ENCODE peak calls at places on chromosomes 1 and 21, in seven cellular contexts. A is suprapubic skin, H is endodermal cell, B is heart left ventricle, O is WTC11, K is body of pancreas, W is RWPE1. Y is an unnamed sample.

GRCh38 chr1:20551945-20552727 is at the start of gene FAM43B:
- DNase-seq in K (peak), A (peak), B (peak), O (peak), H (peak), W (no peak), Y (no peak)

GRCh38 chr1:31410871-31411270 is 2.1 kb upstream of the SERINC2 start:
- DNase-seq in W (no peak), A (no peak), O (no peak), K (no peak), H (no peak), B (no peak), Y (no peak)

GRCh38 chr1:89598450-89599331 is 34.2 kb upstream of the LRRC8C start:
- DNase-seq in A (no peak), O (no peak), W (peak), H (no peak), B (no peak), K (no peak), Y (no peak)

GRCh38 chr1:2871246-2871815 is 69.8 kb upstream of the TTC34 start:
- DNase-seq in B (no peak), A (no peak), O (no peak), K (no peak), H (no peak), W (no peak), Y (no peak)

GRCh38 chr1:107794571-107794970 is 170.4 kb downstream of the VAV3 start:
- DNase-seq in B (no peak), H (no peak), K (no peak), A (no peak), W (no peak), O (no peak), Y (no peak)

GRCh38 chr21:42272109-42272962 is 42.9 kb downstream of the TFF3 start:
- DNase-seq in O (no peak), W (no peak), B (no peak), K (no peak), H (no peak), A (no peak), Y (no peak)

GRCh38 chr1:175154595-175155472 is 37.7 kb downstream of the KIAA0040 start:
- DNase-seq in B (peak), A (no peak), K (peak), H (peak), O (peak), W (peak), Y (peak)

GRCh38 chr1:240099748-240100147 is 8.1 kb downstream of the FMN2 start:
- DNase-seq in W (no peak), B (no peak), A (no peak), H (no peak), K (no peak), O (no peak), Y (no peak)

GRCh38 chr1:34755961-34756360 is 1.1 kb downstream of the GJB5 start:
- DNase-seq in W (no peak), B (no peak), A (no peak), O (no peak), K (no peak), H (no peak), Y (no peak)

GRCh38 chr1:206736878-206737728 is 33.5 kb upstream of the IL19 start:
- DNase-seq in W (no peak), B (no peak), O (no peak), K (no peak), H (no peak), A (no peak), Y (no peak)

GRCh38 chr1:84754376-84754672 is 64.1 kb upstream of the SSX2IP start:
- DNase-seq in K (no peak), A (no peak), W (no peak), H (no peak), O (no peak), B (no peak), Y (no peak)

GRCh38 chr21:31752352-31752751 is 20.4 kb upstream of the SCAF4 start:
- DNase-seq in O (no peak), H (no peak), K (no peak), B (no peak), W (peak), A (no peak), Y (no peak)

GRCh38 chr1:114154146-114154962 is 685 bp upstream of the SYT6 start:
- DNase-seq in O (peak), H (peak), B (no peak), K (no peak), W (no peak), A (no peak), Y (no peak)

GRCh38 chr1:35637401-35637809 is 3.9 kb downstream of the PSMB2 start:
- DNase-seq in K (no peak), H (no peak), A (no peak), B (no peak), O (no peak), W (peak), Y (no peak)

GRCh38 chr1:114558548-114558947 is 22.9 kb downstream of the BCAS2 start:
- DNase-seq in W (peak), K (no peak), O (no peak), A (no peak), B (no peak), H (no peak), Y (no peak)

GRCh38 chr1:68624233-68624632 is 127.4 kb upstream of the DEPDC1 start:
- DNase-seq in W (peak), B (no peak), K (no peak), O (no peak), H (no peak), A (no peak), Y (no peak)

DNA sequence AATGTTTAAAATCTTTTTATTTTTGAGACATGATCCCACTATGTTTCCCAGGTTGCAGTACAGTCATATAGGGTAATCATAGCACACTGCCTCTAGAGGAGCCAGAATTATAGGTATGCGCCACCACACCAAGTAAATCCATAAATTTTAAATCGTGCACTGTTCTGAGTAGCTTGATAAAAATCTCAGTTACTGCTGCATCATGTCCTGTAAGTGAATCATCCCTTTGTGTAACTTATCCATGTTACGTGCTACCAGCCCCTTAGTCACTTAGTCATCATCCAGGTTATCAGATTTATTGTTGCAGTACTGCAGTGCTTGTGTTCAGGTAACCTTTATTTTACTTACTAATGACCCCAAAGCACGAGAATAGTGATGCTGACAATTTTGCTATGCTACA is 1770.9 kb downstream of the BRINP3 start:
- DNase-seq in B (no peak), H (no peak), A (no peak), O (no peak), W (peak), K (no peak), Y (no peak)
- TF ChIP-seq CTCF in B (no peak), H (no peak), A (no peak), O (no peak), W (no peak), K (no peak), Y (no peak)

GRCh38 chr1:181732218-181732990 is 249.1 kb downstream of the CACNA1E start:
- DNase-seq in O (no peak), B (no peak), A (no peak), W (no peak), H (no peak), K (no peak), Y (no peak)

GRCh38 chr1:181733486-181733885 is 250.2 kb downstream of the CACNA1E start:
- DNase-seq in A (no peak), B (no peak), W (no peak), H (no peak), O (no peak), K (no peak), Y (no peak)

GRCh38 chr1:181739214-181739613 is 255.9 kb downstream of the CACNA1E start:
- DNase-seq in K (no peak), H (no peak), B (no peak), A (no peak), W (no peak), O (no peak), Y (no peak)

GRCh38 chr1:181737056-181737455 is 253.7 kb downstream of the CACNA1E start:
- DNase-seq in O (peak), H (peak), K (no peak), B (no peak), W (peak), A (no peak), Y (no peak)
- TF ChIP-seq CTCF in O (no peak), H (peak), K (no peak), B (no peak), W (no peak), A (no peak), Y (no peak)

DNA sequence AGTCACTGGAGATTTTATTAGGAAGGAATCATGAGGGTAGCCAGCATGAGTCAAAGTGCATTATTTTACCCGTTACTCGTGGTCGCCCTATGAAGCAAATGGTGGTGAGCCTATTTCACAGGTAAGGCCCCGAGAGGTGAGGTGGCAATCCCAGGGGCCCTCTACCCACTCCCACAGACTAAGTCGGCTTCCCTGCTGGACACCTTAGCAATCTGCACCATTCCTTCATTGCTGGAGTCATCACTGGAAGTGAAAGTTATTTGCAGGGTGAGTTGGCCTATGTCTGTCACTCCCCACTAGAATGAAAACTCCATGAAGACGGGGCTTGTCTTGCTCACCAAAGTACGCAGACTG is 52.7 kb downstream of the TOMM20 start:
- DNase-seq in W (no peak), A (no peak), O (no peak), B (no peak), K (no peak), H (no peak), Y (no peak)
- TF ChIP-seq CTCF in W (no peak), A (no peak), O (no peak), B (no peak), K (no peak), H (no peak), Y (no peak)

GRCh38 chr1:232369451-232369850 is 260.5 kb downstream of the SIPA1L2 start:
- DNase-seq in A (no peak), O (no peak), H (no peak), K (no peak), W (no peak), B (no peak), Y (no peak)
- TF ChIP-seq CTCF in A (no peak), O (no peak), H (no peak), K (no peak), W (no peak), B (no peak), Y (no peak)

GRCh38 chr1:226679853-226680516 is 59.1 kb downstream of the ITPKB start:
- DNase-seq in H (peak), A (peak), B (peak), K (peak), W (peak), O (peak), Y (peak)
- TF ChIP-seq CTCF in H (no peak), A (peak), B (peak), K (no peak), W (no peak), O (no peak), Y (no peak)

DNA sequence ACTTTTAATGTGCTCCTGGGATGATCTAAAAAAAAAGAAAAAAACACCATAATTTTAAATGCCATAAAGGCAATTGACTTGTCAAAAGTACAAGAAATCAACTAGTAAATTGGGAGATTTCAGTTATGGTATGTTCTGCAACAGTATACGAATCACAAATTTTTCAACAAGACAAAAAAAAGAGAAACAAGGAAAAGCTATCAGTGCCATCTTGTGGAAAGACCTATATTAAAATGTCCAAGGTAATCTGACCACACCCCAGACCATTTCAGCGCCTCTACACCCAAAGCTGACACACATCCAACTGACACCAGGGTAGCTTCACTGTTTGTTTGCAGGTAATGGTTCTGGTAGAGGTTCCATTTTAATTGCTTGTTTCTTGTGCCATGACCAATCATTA is 5.0 kb upstream of the DUSP23 start:
- DNase-seq in W (peak), H (no peak), K (no peak), A (no peak), O (no peak), B (no peak), Y (no peak)
- TF ChIP-seq CTCF in W (peak), H (no peak), K (no peak), A (no peak), O (no peak), B (no peak), Y (no peak)

GRCh38 chr21:44363278-44363677 is 9.9 kb downstream of the TRPM2 start:
- DNase-seq in K (no peak), O (no peak), W (no peak), A (no peak), B (no peak), H (no peak), Y (no peak)

GRCh38 chr21:44365967-44366585 is 12.7 kb downstream of the TRPM2 start:
- DNase-seq in A (peak), B (no peak), K (no peak), W (no peak), O (no peak), H (peak), Y (no peak)

GRCh38 chr21:44366586-44367211 is 13.3 kb downstream of the TRPM2 start:
- DNase-seq in K (no peak), H (peak), A (peak), B (no peak), W (no peak), O (no peak), Y (no peak)

GRCh38 chr21:44365251-44365966 is 12.0 kb downstream of the TRPM2 start:
- DNase-seq in H (peak), W (no peak), A (peak), K (no peak), B (no peak), O (no peak), Y (no peak)

GRCh38 chr21:44364151-44365053 is 11.0 kb downstream of the TRPM2 start:
- DNase-seq in H (peak), A (peak), W (no peak), B (no peak), O (no peak), K (no peak), Y (no peak)
- TF ChIP-seq CTCF in H (peak), A (no peak), W (no peak), B (no peak), O (no peak), K (no peak), Y (no peak)

GRCh38 chr1:220013497-220013896 is 32.8 kb downstream of the EPRS1 start:
- DNase-seq in W (no peak), A (no peak), K (no peak), O (no peak), B (no peak), H (no peak), Y (no peak)

GRCh38 chr1:220007438-220007837 is 38.9 kb downstream of the EPRS1 start:
- DNase-seq in O (no peak), H (no peak), K (no peak), A (no peak), B (no peak), W (no peak), Y (no peak)

GRCh38 chr1:220011620-220012019 is 34.7 kb downstream of the EPRS1 start:
- DNase-seq in A (no peak), O (no peak), B (no peak), H (no peak), K (no peak), W (no peak), Y (no peak)

DNA sequence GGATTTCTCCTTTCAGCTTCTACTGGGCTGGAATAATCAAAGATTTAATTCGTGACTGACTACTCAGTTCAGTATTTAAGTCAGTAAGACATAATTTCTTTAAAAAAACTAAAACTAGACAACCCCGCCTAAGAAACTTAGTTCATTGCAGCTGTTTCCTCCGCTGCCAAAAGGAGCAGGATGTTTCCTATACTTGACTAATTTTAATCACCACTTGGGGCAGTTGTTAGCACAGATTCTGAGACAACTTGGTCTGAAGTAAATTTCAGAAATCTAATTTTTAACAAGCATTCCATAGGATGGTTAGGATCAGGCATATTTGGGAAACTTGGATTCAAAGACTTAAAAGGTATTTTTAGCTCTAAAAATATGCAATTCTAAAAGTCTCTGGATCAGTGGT is 34.0 kb downstream of the EPRS1 start:
- DNase-seq in A (no peak), W (no peak), B (no peak), K (no peak), H (no peak), O (no peak), Y (no peak)
- TF ChIP-seq CTCF in A (no peak), W (no peak), B (no peak), K (no peak), H (peak), O (no peak), Y (no peak)

GRCh38 chr1:5982276-5982675 is 9.9 kb downstream of the NPHP4 start:
- DNase-seq in O (no peak), B (no peak), K (no peak), A (no peak), W (no peak), H (no peak), Y (no peak)

GRCh38 chr1:5978452-5978851 is 13.8 kb downstream of the NPHP4 start:
- DNase-seq in A (no peak), H (no peak), K (no peak), O (peak), B (peak), W (no peak), Y (no peak)

GRCh38 chr1:5979536-5980313 is 12.5 kb downstream of the NPHP4 start:
- DNase-seq in O (no peak), H (no peak), A (peak), K (no peak), W (no peak), B (peak), Y (no peak)

GRCh38 chr1:5981009-5981380 is 11.2 kb downstream of the NPHP4 start:
- DNase-seq in H (no peak), B (no peak), K (no peak), A (no peak), W (no peak), O (no peak), Y (no peak)

DNA sequence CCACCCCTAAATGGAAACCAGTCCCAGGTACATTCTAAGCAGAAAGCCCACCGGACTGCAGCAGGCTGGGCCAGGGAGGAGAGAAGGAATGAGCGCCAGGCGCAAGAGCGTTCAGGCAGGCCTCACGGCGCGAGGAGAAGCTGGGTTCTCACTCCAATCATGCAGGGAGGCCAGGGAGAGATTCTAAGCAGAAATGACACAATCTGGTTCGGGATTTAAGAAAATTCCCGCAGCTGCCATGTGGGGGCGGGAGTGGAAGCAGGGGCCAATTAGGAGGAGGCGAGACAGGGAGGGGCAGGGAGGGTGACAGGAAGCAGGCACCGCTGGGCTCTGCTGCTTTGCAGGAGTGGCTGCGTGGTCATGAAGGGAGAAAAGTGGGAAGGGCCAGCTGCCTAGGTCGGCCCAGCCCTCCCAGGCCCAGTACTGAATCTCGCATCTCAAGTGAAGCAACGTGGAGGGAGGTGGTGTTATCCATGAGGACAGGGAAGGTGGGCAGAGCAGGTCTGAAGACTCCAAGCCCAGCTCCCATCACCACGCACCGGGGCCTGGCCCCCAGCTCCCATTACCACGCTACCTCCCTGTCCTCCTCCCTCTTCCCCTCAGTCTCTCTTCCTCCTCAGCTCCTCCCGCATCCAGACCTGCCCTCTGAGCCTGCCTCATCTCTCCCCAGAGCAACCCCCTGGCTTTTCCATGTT is 11.8 kb downstream of the NPHP4 start:
- DNase-seq in B (peak), W (no peak), K (peak), H (peak), O (peak), A (no peak), Y (no peak)
- TF ChIP-seq CTCF in B (peak), W (no peak), K (no peak), H (peak), O (no peak), A (no peak), Y (no peak)